ENCODE peak calls at places on chromosomes 1 and 21, in nine cellular contexts. N is tibial nerve; J is psoas muscle; K is CD8-positive, alpha-beta T cell; R is breast epithelium; B is fibroblast of lung; A is right cardiac atrium; D is tibial artery; S is left ventricle myocardium inferior. X is an unnamed sample. For H3K4me1, the result is how much of the 10 kb centered on the place peaks cover.

GRCh38 chr21:31220567-31220966 is 123.5 kb downstream of the TIAM1 start:
- DNase-seq in A (no peak), S (no peak), B (peak), N (peak), J (no peak), R (no peak), K (no peak), D (no peak), X (no peak)

GRCh38 chr1:218344814-218345672 is at the start of gene TGFB2:
- DNase-seq in J (peak), D (peak), R (no peak), A (peak), B (peak), N (peak), S (no peak), K (no peak), X (peak)

GRCh38 chr1:199778324-199778955 is 249.1 kb upstream of the NR5A2 start:
- DNase-seq in R (no peak), D (no peak), B (no peak), A (no peak), J (no peak), N (no peak), S (no peak), K (no peak), X (no peak)

GRCh38 chr1:91374086-91374485 is 30.6 kb downstream of the HFM1 start:
- DNase-seq in N (no peak), D (no peak), A (no peak), S (no peak), R (no peak), J (no peak), K (no peak), B (no peak), X (no peak)

GRCh38 chr1:230308039-230308438 is 118.1 kb downstream of the PGBD5 start:
- DNase-seq in J (peak), K (no peak), N (peak), B (peak), A (peak), R (peak), S (peak), D (peak), X (peak)

GRCh38 chr1:31568895-31569655 is 7.2 kb upstream of the TINAGL1 start:
- DNase-seq in J (peak), N (no peak), K (no peak), B (no peak), S (peak), A (peak), D (no peak), R (no peak), X (peak)

GRCh38 chr1:182910143-182910542 is 42.8 kb downstream of the SHCBP1L start:
- DNase-seq in R (no peak), N (no peak), K (no peak), J (no peak), B (no peak), D (no peak), S (no peak), A (no peak), X (no peak)

GRCh38 chr1:7827134-7827955 is 25.5 kb downstream of the UTS2 start:
- DNase-seq in R (no peak), S (no peak), K (peak), D (no peak), A (peak), B (peak), N (no peak), J (no peak), X (no peak)

GRCh38 chr1:57072775-57073174 is 107.0 kb upstream of the C8B start:
- DNase-seq in D (no peak), S (no peak), N (no peak), J (no peak), A (no peak), K (no peak), B (no peak), R (no peak), X (no peak)

GRCh38 chr1:231951399-231951798 is 324.8 kb downstream of the DISC1 start:
- DNase-seq in B (no peak), A (no peak), J (no peak), R (no peak), D (no peak), N (no peak), S (no peak), K (no peak), X (no peak)

DNA sequence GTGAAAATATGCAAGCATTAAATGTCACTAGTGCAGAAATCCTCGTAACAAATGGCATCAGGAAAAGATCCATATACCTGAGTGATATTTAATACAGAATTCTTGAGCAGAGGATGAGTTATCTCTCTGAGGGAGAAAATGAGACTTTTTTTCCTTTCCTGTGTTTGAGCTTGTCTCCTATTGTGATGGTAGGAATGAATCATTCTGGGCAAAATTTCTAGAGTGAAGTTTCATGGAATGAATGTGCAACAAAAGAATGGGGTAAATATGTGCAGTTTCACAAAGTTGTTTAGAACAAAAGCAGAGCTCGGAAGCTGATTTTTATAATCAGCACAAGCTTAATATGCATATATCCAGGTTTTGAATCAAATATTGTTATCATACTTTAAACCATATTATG is 4.6 kb downstream of the CTPS1 start:
- DNase-seq in N (no peak), A (no peak), D (no peak), K (no peak), S (no peak), J (no peak), B (no peak), R (no peak), X (no peak)
- H3K4me1 ChIP-seq in N (under half), A (under half), D (under half), K (under half), S (half or more), J (under half), B (under half), R (under half), X (under half)

DNA sequence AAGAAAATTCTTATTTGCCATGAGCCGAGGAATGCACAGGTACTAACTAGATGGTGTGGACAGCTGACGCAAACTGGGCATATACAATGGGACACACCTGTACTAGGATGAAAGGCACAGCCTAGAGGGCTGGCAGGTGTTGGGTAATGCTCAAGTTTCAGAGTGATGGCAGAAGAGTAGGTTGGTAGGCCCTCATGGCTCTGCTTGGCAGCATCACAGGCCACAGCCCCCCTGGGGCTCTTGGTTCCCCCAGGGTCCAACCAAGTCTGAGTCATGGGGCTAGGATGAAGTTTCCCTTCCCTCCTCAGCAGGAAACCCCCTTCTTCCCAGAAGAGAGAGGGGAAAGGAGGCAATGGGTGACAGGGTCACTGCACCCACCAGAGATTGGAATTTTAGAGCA is 35.2 kb downstream of the SPEN start:
- DNase-seq in R (no peak), J (no peak), N (no peak), K (no peak), A (no peak), S (no peak), D (no peak), B (no peak), X (no peak)
- H3K4me1 ChIP-seq in R (under half), J (half or more), N (under half), K (under half), A (under half), S (half or more), D (under half), B (under half), X (under half)

DNA sequence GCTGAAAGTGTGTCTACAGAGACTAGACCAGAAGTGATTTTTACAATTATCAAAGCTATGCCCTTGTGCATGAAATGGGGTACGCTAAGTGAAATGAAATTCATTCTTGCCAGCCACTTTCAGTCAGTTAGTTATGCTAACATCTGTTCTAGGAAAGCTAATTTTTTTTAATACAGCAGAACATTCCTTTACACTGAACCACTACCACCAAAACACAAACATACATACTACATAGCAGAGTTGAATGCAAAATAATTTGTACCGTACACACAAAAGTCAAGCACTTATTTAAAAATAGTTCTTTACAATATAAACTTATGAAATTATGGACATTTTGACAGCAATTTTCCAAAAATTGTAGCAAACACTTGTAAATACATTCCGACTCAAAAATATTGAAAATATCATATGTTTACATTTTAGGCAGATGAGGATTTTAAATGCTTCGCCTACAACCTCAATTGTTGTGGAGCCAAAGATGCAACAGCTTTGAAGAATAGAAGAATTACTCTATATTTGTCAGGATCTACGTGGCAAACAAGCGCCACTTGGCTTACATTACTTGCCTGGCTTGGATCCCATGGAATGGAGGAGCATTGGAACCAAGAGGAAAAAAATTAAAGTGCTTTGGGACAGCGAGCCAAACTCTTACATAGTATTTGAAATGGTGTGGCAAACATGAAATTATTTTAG is 30.6 kb downstream of the WLS start:
- DNase-seq in K (no peak), A (peak), N (no peak), R (no peak), J (no peak), S (no peak), D (peak), B (peak), X (no peak)
- H3K4me1 ChIP-seq in K (under half), A (under half), N (under half), R (under half), J (half or more), S (half or more), D (under half), B (under half), X (half or more)

GRCh38 chr1:156499194-156499702 is 1.3 kb downstream of the MEF2D start:
- DNase-seq in J (no peak), B (no peak), S (no peak), A (no peak), R (no peak), N (no peak), K (no peak), D (no peak), X (no peak)

GRCh38 chr1:156497078-156497742 is 3.4 kb downstream of the MEF2D start:
- DNase-seq in K (no peak), S (no peak), J (no peak), B (no peak), N (no peak), A (no peak), D (no peak), R (no peak), X (no peak)

GRCh38 chr1:156499703-156500577 is 635 bp downstream of the MEF2D start:
- DNase-seq in R (no peak), B (peak), A (peak), J (peak), S (peak), D (peak), N (peak), K (peak), X (peak)

GRCh38 chr1:156497743-156498446 is 2.7 kb downstream of the MEF2D start:
- DNase-seq in S (no peak), J (no peak), A (no peak), R (no peak), N (no peak), B (no peak), K (no peak), D (peak), X (peak)

GRCh38 chr1:156498447-156499193 is 2.0 kb downstream of the MEF2D start:
- DNase-seq in A (peak), R (no peak), S (peak), B (peak), K (no peak), N (no peak), J (no peak), D (peak), X (peak)
- H3K4me1 ChIP-seq in A (under half), R (half or more), S (half or more), B (under half), K (half or more), N (half or more), J (half or more), D (under half), X (half or more)

DNA sequence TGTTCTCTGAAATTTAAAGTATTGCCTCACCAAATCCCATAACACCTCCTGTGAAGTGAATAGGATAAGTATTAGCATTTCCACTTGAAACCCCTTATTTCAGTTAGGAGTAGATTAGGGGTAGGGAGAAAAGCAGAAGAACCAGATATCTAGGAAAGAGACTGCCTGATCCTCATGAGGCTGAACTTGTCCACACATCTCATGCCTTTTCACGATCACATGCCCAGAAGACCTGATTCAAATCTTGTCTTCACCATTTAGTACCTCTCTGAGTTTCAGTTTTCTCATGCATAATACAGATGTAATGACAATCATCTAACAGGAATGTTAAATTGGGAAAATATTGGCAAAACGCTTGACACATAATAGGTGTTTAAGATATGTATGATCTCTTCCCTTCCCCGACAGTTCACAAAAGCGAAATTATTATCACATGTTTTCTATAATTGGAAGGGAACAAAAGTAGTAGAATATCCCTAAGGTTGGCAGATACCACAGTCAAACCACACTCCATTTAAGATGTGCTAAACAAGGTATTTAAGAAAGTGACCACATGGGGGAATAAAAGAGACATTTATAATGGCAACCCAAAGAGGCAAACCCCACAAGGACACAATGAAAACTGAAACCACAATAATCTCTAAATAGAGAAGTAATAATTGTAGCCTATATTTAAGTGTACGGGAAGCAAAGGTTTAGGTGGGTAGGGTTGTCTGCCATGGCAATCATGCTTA is 25.2 kb downstream of the GFI1 start:
- DNase-seq in A (no peak), S (no peak), J (no peak), R (no peak), D (no peak), N (no peak), B (no peak), K (no peak), X (no peak)
- H3K4me1 ChIP-seq in A (under half), S (under half), J (under half), R (under half), D (under half), N (under half), B (under half), K (under half), X (under half)

GRCh38 chr1:117636637-117637425 is 31.0 kb downstream of the TENT5C start:
- DNase-seq in N (no peak), J (no peak), R (no peak), D (no peak), B (no peak), K (no peak), A (no peak), S (no peak), X (no peak)

GRCh38 chr1:117633936-117634335 is 28.1 kb downstream of the TENT5C start:
- DNase-seq in N (no peak), S (no peak), J (no peak), K (no peak), D (no peak), B (no peak), A (no peak), R (no peak), X (no peak)

GRCh38 chr1:117638141-117638540 is 32.3 kb downstream of the TENT5C start:
- DNase-seq in D (no peak), B (no peak), K (no peak), R (no peak), J (no peak), A (no peak), S (no peak), N (no peak), X (no peak)

GRCh38 chr1:117634631-117635030 is 28.8 kb downstream of the TENT5C start:
- DNase-seq in B (no peak), J (no peak), D (no peak), N (no peak), A (no peak), K (no peak), S (no peak), R (no peak), X (no peak)

GRCh38 chr1:117635805-117636204 is 30.0 kb downstream of the TENT5C start:
- DNase-seq in A (no peak), B (no peak), D (no peak), J (no peak), S (no peak), K (no peak), R (no peak), N (no peak), X (no peak)
- H3K4me1 ChIP-seq in A (under half), B (under half), D (under half), J (under half), S (under half), K (under half), R (under half), N (under half), X (under half)

GRCh38 chr1:145782166-145783099 is 41.5 kb downstream of the RNF115 start:
- DNase-seq in B (peak), D (no peak), R (no peak), N (no peak), K (no peak), A (no peak), J (no peak), S (no peak), X (no peak)

GRCh38 chr1:145788580-145788979 is 35.3 kb downstream of the RNF115 start:
- DNase-seq in S (no peak), R (no peak), D (no peak), A (no peak), B (no peak), K (no peak), N (no peak), J (no peak), X (no peak)

GRCh38 chr1:145785481-145785880 is 38.4 kb downstream of the RNF115 start:
- DNase-seq in K (no peak), D (no peak), B (peak), J (no peak), S (no peak), R (no peak), A (no peak), N (no peak), X (no peak)

GRCh38 chr1:145784409-145784808 is 39.5 kb downstream of the RNF115 start:
- DNase-seq in R (no peak), J (no peak), A (no peak), D (no peak), K (no peak), S (no peak), B (no peak), N (no peak), X (no peak)

GRCh38 chr1:145786271-145786670 is 37.6 kb downstream of the RNF115 start:
- DNase-seq in J (no peak), R (no peak), S (no peak), B (no peak), A (no peak), D (no peak), K (no peak), N (no peak), X (no peak)
- H3K4me1 ChIP-seq in J (under half), R (under half), S (under half), B (under half), A (under half), D (under half), K (under half), N (under half), X (under half)

DNA sequence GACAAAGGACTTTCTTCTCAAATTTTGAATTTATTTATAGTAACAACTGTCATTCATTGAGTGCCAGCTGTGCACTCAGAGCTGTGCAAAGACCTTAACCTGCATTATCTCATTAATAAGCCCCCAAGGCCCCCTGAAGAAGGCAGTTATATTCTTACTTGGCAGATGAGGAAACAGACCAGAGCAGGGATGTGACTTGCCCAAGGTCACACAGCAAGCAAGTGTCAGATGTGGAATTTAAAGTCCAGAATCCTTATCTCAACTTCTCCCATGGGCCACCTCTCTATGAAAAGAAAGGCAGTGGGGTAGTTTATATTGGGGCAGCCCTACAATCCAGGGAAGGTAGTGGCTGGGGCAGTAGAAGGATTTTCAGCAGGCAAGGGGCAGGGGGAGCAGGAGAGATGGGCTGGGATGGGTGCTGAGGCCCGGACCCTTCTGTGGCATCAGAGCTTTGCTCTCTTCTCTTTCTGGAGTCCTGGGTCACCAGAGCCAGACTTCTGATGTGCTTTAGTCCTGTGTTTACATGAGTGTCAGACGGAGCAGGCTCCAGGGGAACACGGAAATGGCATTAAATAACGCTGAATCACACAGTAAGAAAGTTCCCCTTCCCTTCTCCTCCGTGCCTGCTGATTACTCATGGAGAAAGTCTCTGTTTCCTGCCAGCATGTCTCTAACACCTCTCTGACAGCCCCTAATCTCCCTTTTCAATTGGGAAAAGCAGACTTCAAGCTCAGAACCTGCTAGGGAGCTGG is 39.5 kb downstream of the EPHB2 start:
- DNase-seq in K (no peak), D (peak), A (no peak), R (no peak), N (peak), S (no peak), J (no peak), B (peak), X (no peak)
- H3K4me1 ChIP-seq in K (under half), D (under half), A (under half), R (under half), N (under half), S (under half), J (under half), B (under half), X (under half)

GRCh38 chr1:168734271-168734670 is 5.3 kb upstream of the DPT start:
- DNase-seq in D (no peak), N (no peak), B (no peak), J (no peak), S (peak), A (peak), R (no peak), K (no peak), X (no peak)

GRCh38 chr1:168736450-168736980 is 7.5 kb upstream of the DPT start:
- DNase-seq in K (no peak), J (no peak), S (no peak), D (no peak), B (no peak), A (no peak), N (no peak), R (no peak), X (no peak)

GRCh38 chr1:168733241-168733640 is 4.2 kb upstream of the DPT start:
- DNase-seq in R (no peak), A (no peak), N (no peak), K (no peak), S (no peak), D (no peak), J (no peak), B (no peak), X (no peak)

GRCh38 chr1:168735987-168736386 is 7.0 kb upstream of the DPT start:
- DNase-seq in A (no peak), S (no peak), R (no peak), K (no peak), N (no peak), J (no peak), B (peak), D (no peak), X (no peak)

DNA sequence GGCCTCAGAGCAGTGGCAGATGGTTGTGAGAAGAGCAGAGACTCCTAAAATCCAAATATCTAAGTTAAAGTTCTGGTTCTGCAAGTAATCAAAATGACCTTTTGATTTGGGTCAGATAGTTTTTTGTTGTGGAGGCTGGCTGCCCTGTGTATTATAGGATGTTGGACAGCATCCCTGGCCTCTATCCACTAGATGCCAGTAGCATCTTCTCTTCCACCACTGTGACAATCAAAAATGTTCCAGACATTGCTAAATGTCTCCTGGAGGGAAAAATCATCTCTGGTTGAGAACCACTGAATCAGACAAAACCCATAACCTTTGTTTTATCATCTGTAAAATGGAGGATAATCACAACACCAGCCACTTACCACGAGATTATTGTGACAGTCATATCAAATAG is 5.9 kb upstream of the DPT start:
- DNase-seq in K (no peak), D (no peak), J (no peak), N (no peak), S (no peak), B (no peak), R (no peak), A (no peak), X (no peak)
- H3K4me1 ChIP-seq in K (under half), D (under half), J (under half), N (under half), S (under half), B (under half), R (under half), A (under half), X (under half)

X was measured in pancreas.